ENCODE peak calls at places on chromosome 16, in seven cellular contexts. T is adipocyte, D is GM23338, W is K562, N is pancreas, H is adrenal gland, C is IMR-90. R is an unnamed sample.

GRCh38 chr16:710500-711075 is 4.3 kb upstream of the METRN start:
- DNase-seq in N (no peak), T (no peak), H (no peak), W (no peak), C (no peak), D (no peak), R (no peak)

GRCh38 chr16:74769791-74770190 is 4.8 kb downstream of the FA2H start:
- DNase-seq in W (no peak), T (no peak), N (no peak), D (no peak), C (no peak), H (no peak), R (no peak)

GRCh38 chr16:1914084-1914608 is 4.1 kb downstream of the HS3ST6 start:
- DNase-seq in W (no peak), H (no peak), D (no peak), T (no peak), C (no peak), N (no peak), R (no peak)

GRCh38 chr16:31107465-31107867 is 720 bp upstream of the BCKDK start:
- DNase-seq in T (no peak), C (no peak), N (no peak), W (no peak), H (no peak), D (no peak), R (no peak)

GRCh38 chr16:30786115-30786935 is 680 bp downstream of the ZNF629 start:
- DNase-seq in D (peak; percentile 72), C (peak; percentile 62), N (no peak), W (peak; percentile 61), H (peak; percentile 56), T (peak; percentile 92), R (peak; percentile 74)

GRCh38 chr16:471353-472198 is 46.1 kb downstream of the RAB11FIP3 start:
- DNase-seq in N (no peak), D (peak; percentile 76), T (peak; percentile 24), W (no peak), H (no peak), C (peak; percentile 19), R (peak; percentile 88)

GRCh38 chr16:7332611-7333010 is at the start of gene RBFOX1:
- DNase-seq in N (no peak), H (no peak), T (no peak), C (no peak), W (no peak), D (no peak), R (no peak)

GRCh38 chr16:1416521-1416941 is 2.0 kb upstream of the UNKL start:
- DNase-seq in C (no peak), H (no peak), N (no peak), W (no peak), D (no peak), T (no peak), R (no peak)

GRCh38 chr16:75535211-75535843 is 581 bp downstream of the CHST5 start:
- DNase-seq in D (peak; percentile 62), T (no peak), W (no peak), H (no peak), N (no peak), C (no peak), R (no peak)

GRCh38 chr16:1152123-1152638 is 725 bp upstream of the CACNA1H start:
- DNase-seq in T (peak; percentile 18), H (no peak), N (no peak), W (peak; percentile 31), C (no peak), D (peak; percentile 67), R (no peak)

GRCh38 chr16:89037261-89038152 is 56.1 kb upstream of the ACSF3 start:
- DNase-seq in H (peak; percentile 44), W (peak; percentile 79), T (peak; percentile 64), N (peak; percentile 61), D (peak; percentile 81), C (peak; percentile 20), R (no peak)

GRCh38 chr16:60755907-60756306 is 1280.3 kb downstream of the CDH8 start:
- DNase-seq in D (no peak), C (no peak), W (no peak), N (no peak), H (no peak), T (no peak), R (no peak)

GRCh38 chr16:17503331-17503730 is 32.6 kb upstream of the XYLT1 start:
- DNase-seq in W (no peak), D (no peak), H (no peak), T (no peak), C (no peak), N (no peak), R (no peak)

GRCh38 chr16:4323845-4324478 is 8.1 kb downstream of the GLIS2 start:
- DNase-seq in N (peak; percentile 69), T (peak; percentile 68), C (peak; percentile 42), W (peak; percentile 52), D (peak; percentile 87), H (peak; percentile 63), R (peak; percentile 53)

GRCh38 chr16:10170016-10170415 is 12.2 kb downstream of the GRIN2A start:
- DNase-seq in D (no peak), N (no peak), C (no peak), H (no peak), T (no peak), W (no peak), R (peak; percentile 49)

GRCh38 chr16:8548166-8548565 is 42.1 kb downstream of the TMEM114 start:
- DNase-seq in N (no peak), H (no peak), C (no peak), T (no peak), W (no peak), D (no peak), R (no peak)

GRCh38 chr16:61007694-61008093 is 1028.5 kb downstream of the CDH8 start:
- DNase-seq in D (no peak), T (no peak), N (no peak), H (no peak), C (no peak), W (no peak), R (no peak)

GRCh38 chr16:27040671-27041070 is 26.1 kb upstream of the C16orf82 start:
- DNase-seq in T (no peak), N (no peak), W (no peak), C (no peak), H (no peak), D (no peak), R (no peak)

GRCh38 chr16:89409161-89409711 is 81.1 kb downstream of the ANKRD11 start:
- DNase-seq in D (no peak), T (no peak), N (no peak), C (peak; percentile 71), H (no peak), W (no peak), R (no peak)

DNA sequence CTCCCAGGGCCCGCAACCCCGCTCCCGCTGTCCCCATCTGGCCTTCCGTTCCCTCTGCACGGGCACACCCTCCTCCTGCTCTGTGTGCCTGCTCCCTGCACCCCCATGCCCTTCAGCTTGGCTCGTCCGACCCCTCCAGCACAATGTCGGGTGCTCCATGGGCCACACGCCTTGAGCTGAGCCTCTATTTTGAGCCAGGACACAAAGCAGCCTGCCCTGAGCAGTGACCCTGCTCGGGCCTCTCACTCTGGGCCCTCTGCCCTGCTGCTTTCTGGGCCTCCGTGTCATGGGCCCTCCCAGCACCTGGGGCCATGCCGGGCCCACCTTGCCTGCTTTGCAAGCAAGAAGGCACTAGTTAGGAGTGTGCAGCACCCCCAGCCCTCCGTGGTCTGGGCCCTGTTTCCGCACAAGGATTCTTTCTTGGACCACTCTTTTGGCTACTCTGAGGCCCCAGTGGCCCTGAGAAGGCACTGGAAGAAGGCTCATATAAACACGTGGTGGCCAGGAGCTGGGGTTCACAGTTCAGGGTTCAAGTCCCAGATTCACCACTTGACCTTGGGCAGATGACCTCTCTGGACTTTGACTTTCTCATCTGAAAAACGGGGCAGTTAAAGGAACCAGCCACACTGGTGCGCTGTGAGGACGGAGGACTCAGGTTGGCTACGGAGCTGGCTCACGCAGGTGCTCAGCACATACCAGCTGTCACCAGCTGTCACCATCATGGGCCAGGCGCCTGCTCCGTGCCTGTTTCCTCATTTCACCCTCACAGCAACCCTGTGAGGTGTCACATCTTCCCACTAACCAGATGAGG is 166.1 kb upstream of the GSE1 start:
- DNase-seq in N (no peak), T (no peak), C (no peak), H (no peak), W (no peak), D (no peak), R (no peak)
- H3K4me3 ChIP-seq in N (no peak overlapping the region), T (no peak overlapping the region), C (no peak overlapping the region), H (no peak overlapping the region), W (no peak overlapping the region), D (no peak overlapping the region), R (no peak overlapping the region)

GRCh38 chr16:87708881-87709638 is 56.7 kb downstream of the KLHDC4 start:
- DNase-seq in N (no peak), T (no peak), C (no peak), W (no peak), H (no peak), D (no peak), R (no peak)

GRCh38 chr16:87707097-87707496 is 58.7 kb downstream of the KLHDC4 start:
- DNase-seq in N (no peak), C (no peak), W (no peak), D (peak; percentile 63), T (no peak), H (no peak), R (no peak)

GRCh38 chr16:87706278-87707000 is 59.3 kb downstream of the KLHDC4 start:
- DNase-seq in C (no peak), N (no peak), H (no peak), D (no peak), W (no peak), T (no peak), R (no peak)

GRCh38 chr16:87708181-87708580 is 57.6 kb downstream of the KLHDC4 start:
- DNase-seq in D (no peak), H (no peak), W (no peak), T (no peak), N (no peak), C (no peak), R (no peak)

GRCh38 chr16:87707714-87708113 is 58.1 kb downstream of the KLHDC4 start:
- DNase-seq in T (no peak), N (no peak), W (no peak), D (no peak), H (no peak), C (no peak), R (no peak)
- H3K36me3 ChIP-seq in T (peaks cover 31% of the 10 kb centered on the region), N (no peaks in the 10 kb centered on the region), W (peaks cover 82% of the 10 kb centered on the region), D (no peaks in the 10 kb centered on the region), H (no peaks in the 10 kb centered on the region), C (peaks cover 24% of the 10 kb centered on the region), R (no peaks in the 10 kb centered on the region)

GRCh38 chr16:79597277-79597676 is 3.3 kb downstream of the MAF start:
- DNase-seq in H (no peak), C (no peak), W (no peak), N (no peak), T (no peak), D (no peak), R (no peak)
- H3K27me3 ChIP-seq in H (no peaks in the 10 kb centered on the region), C (peaks cover 19% of the 10 kb centered on the region), W (peaks cover 23% of the 10 kb centered on the region), N (no peaks in the 10 kb centered on the region), T (no peaks in the 10 kb centered on the region), D (peaks cover 28% of the 10 kb centered on the region), R (peaks cover 18% of the 10 kb centered on the region)

DNA sequence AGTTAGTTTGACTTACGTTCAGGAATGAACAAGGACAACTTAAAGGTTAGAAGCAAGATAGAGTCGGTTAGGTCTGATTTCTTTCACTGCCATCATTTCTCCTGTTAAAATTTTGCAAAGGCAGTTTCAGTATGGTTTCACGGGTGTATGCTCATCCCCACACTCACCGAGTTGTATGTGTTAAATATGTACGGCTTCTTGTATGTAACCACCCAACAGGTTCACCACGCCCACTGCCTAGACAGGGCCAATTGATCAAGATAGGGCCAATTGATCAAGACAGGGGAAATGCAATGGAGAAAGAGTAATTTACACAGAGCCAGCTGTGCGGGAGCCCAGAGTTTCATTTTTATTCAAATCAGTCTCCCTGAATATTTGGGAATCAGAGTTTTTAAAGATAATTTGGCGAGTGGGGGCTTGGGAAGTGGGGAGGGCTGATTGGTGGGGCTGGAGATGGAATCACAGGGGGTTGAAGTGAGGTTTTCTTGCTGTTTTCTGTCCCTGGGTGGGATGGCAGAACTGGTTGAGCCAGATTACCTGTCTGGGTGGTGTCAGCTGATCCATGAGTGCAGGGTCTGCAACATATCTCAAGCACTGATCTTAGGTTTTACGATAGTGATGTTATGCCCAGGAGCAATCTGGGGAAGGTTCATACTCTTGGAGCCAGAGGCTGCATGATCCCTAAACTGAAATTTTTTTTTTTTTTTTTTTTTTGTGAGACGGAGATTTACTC is 62.4 kb upstream of the PLCG2 start:
- DNase-seq in H (no peak), T (no peak), D (no peak), C (no peak), N (no peak), W (no peak), R (no peak)
- H3K4me3 ChIP-seq in H (no peak overlapping the region), T (no peak overlapping the region), D (no peak overlapping the region), C (no peak overlapping the region), N (no peak overlapping the region), W (no peak overlapping the region), R (no peak overlapping the region)

R was measured in MG63.